ENCODE peak calls at places on chromosomes 16 and 17, in six cellular contexts. V is neural progenitor cell, X is pancreas, Z is DND-41, Q is cardiac muscle cell, W is trophoblast cell. C is an unnamed sample. For H3K27me3 and H3K36me3, the result is how much of the 10 kb centered on the place peaks cover.

GRCh38 chr17:45040459-45040858 is 11.0 kb downstream of the DCAKD start:
- DNase-seq in V (peak), X (no peak), Z (no peak), Q (no peak), W (no peak), C (peak)

GRCh38 chr16:20857281-20857680 is 42.9 kb downstream of the DCUN1D3 start:
- DNase-seq in V (no peak), X (no peak), Z (no peak), Q (no peak), W (no peak), C (no peak)

GRCh38 chr16:10314811-10315210 is 71.0 kb upstream of the ATF7IP2 start:
- DNase-seq in V (no peak), X (no peak), Z (no peak), Q (peak), W (peak), C (no peak)

GRCh38 chr16:77060614-77061013 is 130.4 kb upstream of the MON1B start:
- DNase-seq in V (no peak), X (no peak), Z (no peak), Q (no peak), W (no peak), C (no peak)

GRCh38 chr16:28984619-28985135 is at the start of gene LAT:
- DNase-seq in V (no peak), X (peak), Z (peak), Q (no peak), W (no peak), C (peak)

GRCh38 chr17:58319181-58320162 is 9.1 kb downstream of the TSPOAP1 start:
- DNase-seq in V (no peak), X (peak), Z (no peak), Q (no peak), W (no peak), C (peak)

GRCh38 chr16:16120382-16121184 is 102.7 kb downstream of the ABCC6 start:
- DNase-seq in V (no peak), X (no peak), Z (no peak), Q (peak), W (no peak), C (no peak)

GRCh38 chr17:76419576-76420245 is 33.2 kb downstream of the UBE2O start:
- DNase-seq in V (no peak), X (no peak), Z (no peak), Q (no peak), W (no peak), C (no peak)

GRCh38 chr16:49587051-49587450 is 213.4 kb downstream of the C16orf78 start:
- DNase-seq in V (no peak), X (no peak), Z (no peak), Q (no peak), W (no peak), C (no peak)

GRCh38 chr16:58843675-58844074 is 109.6 kb upstream of the GOT2 start:
- DNase-seq in V (peak), X (no peak), Z (no peak), Q (peak), W (peak), C (peak)

GRCh38 chr17:63431618-63431938 is 14.5 kb downstream of the CYB561 start:
- DNase-seq in V (no peak), X (no peak), Z (no peak), Q (no peak), W (no peak), C (no peak)

GRCh38 chr16:89860747-89861304 is 12.6 kb upstream of the TCF25 start:
- DNase-seq in V (peak), X (peak), Z (peak), Q (peak), W (peak), C (peak)

GRCh38 chr16:53087101-53087500 is 32.3 kb downstream of the CHD9 start:
- DNase-seq in V (no peak), X (no peak), Z (no peak), Q (peak), W (no peak), C (no peak)

GRCh38 chr16:88430524-88431446 is 22.3 kb upstream of the ZFPM1 start:
- DNase-seq in V (no peak), X (no peak), Z (peak), Q (peak), W (no peak), C (peak)

GRCh38 chr17:56793947-56794346 is 39.8 kb downstream of the C17orf67 start:
- DNase-seq in V (peak), X (no peak), Z (no peak), Q (no peak), W (peak), C (no peak)

GRCh38 chr17:81000631-81001357 is 9.2 kb downstream of the CHMP6 start:
- DNase-seq in V (no peak), X (peak), Z (no peak), Q (no peak), W (no peak), C (peak)

GRCh38 chr16:67537270-67537635 is 8.6 kb downstream of the RIPOR1 start:
- DNase-seq in V (peak), X (no peak), Z (peak), Q (peak), W (peak), C (peak)

GRCh38 chr17:48510761-48511604 is 19.8 kb downstream of the HOXB1 start:
- DNase-seq in V (no peak), X (no peak), Z (no peak), Q (peak), W (peak), C (no peak)
- H3K27me3 ChIP-seq in V (half or more), X (under half), Z (under half), Q (under half), W (under half), C (under half)

GRCh38 chr16:12303649-12304048 is 327.1 kb downstream of the SNX29 start:
- DNase-seq in V (no peak), X (no peak), Z (no peak), Q (peak), W (no peak), C (no peak)

GRCh38 chr16:12300490-12300889 is 324.0 kb downstream of the SNX29 start:
- DNase-seq in V (no peak), X (no peak), Z (no peak), Q (no peak), W (no peak), C (no peak)

GRCh38 chr16:12298285-12298684 is 321.8 kb downstream of the SNX29 start:
- DNase-seq in V (no peak), X (no peak), Z (no peak), Q (no peak), W (no peak), C (no peak)

GRCh38 chr16:12296991-12297390 is 320.5 kb downstream of the SNX29 start:
- DNase-seq in V (no peak), X (no peak), Z (no peak), Q (no peak), W (no peak), C (no peak)

GRCh38 chr16:12300946-12301500 is 324.5 kb downstream of the SNX29 start:
- DNase-seq in V (no peak), X (no peak), Z (no peak), Q (no peak), W (no peak), C (no peak)
- H3K36me3 ChIP-seq in V (under half), X (under half), Z (under half), Q (under half), W (under half), C (under half)

DNA sequence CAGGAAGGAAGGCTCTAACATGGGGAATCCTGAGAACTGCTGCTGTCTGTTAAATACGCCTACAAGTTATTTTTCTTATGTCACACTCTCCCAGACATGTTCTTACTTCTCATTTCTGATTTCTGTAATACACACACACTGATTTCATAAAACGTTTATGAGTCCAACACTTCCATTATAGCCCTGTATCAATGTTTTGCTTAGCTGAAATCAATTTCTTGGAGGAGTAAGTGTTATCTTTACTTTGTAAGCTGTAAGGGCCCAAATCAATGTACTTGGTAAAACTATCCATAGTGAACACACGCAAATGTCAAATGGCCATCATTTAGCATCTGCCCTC is 781 bp upstream of the NARF start:
- DNase-seq in V (no peak), X (no peak), Z (no peak), Q (no peak), W (no peak), C (no peak)
- H3K4me3 ChIP-seq in V (peak), X (peak), Z (peak), Q (peak), W (no peak), C (peak)

DNA sequence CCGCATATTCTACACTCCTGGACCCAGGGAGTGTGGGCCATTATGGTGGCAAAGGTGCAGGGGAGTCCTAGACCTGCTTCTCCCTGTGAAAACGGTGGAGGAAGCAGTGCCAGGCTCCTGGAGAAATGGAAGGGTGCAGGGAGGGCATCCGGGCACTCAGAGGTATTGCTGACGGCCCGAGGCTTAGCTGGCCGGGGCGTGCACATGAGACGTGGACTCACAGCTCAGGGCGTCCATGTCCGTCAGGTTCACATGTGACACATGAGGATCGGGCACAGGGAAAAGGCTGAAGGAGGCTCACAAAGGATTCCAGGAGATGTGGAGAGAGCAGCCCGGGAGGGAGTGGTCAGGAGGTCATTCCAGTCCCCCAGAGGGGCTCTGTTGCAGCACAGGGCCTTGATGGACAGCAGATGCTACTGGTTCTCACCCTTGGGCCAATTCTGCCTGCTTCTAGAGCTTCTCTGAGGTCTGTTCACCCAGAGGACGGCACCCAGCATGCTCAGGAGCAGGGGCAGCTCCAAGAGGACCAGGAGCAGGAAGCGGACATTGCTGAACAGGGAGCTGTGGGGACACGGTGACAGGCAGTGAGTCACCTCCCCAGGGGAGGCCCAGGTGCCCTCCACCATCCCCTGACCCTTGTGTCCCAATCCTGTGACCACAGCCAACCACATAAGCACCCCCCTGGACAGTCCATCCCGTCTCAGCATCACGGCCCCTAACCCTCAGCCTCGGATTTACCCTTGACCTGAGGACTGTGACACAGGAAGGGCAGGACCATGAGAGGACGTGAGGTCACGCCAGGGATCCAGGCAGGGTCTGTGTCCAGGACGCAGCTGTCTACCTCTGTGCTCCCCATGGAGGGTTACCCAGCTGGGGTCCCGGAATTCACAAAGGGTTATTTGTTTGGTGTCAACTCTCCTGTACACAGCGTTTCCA is 4.5 kb downstream of the CD300C start:
- DNase-seq in V (no peak), X (no peak), Z (no peak), Q (no peak), W (no peak), C (peak)
- H3K27me3 ChIP-seq in V (under half), X (under half), Z (under half), Q (under half), W (under half), C (under half)

GRCh38 chr16:69315486-69316311 is 4.5 kb downstream of the VPS4A start:
- DNase-seq in V (no peak), X (peak), Z (no peak), Q (no peak), W (no peak), C (peak)
- H3K36me3 ChIP-seq in V (under half), X (under half), Z (half or more), Q (under half), W (half or more), C (under half)

GRCh38 chr16:3961449-3961849 is 80.9 kb upstream of the CREBBP start:
- DNase-seq in V (no peak), X (no peak), Z (no peak), Q (no peak), W (no peak), C (peak)

GRCh38 chr16:3963203-3963602 is 82.7 kb upstream of the CREBBP start:
- DNase-seq in V (no peak), X (no peak), Z (no peak), Q (peak), W (no peak), C (peak)

GRCh38 chr16:3957344-3957980 is 76.9 kb upstream of the CREBBP start:
- DNase-seq in V (no peak), X (no peak), Z (no peak), Q (no peak), W (no peak), C (no peak)

GRCh38 chr16:3959148-3959547 is 78.6 kb upstream of the CREBBP start:
- DNase-seq in V (no peak), X (no peak), Z (no peak), Q (peak), W (peak), C (no peak)

DNA sequence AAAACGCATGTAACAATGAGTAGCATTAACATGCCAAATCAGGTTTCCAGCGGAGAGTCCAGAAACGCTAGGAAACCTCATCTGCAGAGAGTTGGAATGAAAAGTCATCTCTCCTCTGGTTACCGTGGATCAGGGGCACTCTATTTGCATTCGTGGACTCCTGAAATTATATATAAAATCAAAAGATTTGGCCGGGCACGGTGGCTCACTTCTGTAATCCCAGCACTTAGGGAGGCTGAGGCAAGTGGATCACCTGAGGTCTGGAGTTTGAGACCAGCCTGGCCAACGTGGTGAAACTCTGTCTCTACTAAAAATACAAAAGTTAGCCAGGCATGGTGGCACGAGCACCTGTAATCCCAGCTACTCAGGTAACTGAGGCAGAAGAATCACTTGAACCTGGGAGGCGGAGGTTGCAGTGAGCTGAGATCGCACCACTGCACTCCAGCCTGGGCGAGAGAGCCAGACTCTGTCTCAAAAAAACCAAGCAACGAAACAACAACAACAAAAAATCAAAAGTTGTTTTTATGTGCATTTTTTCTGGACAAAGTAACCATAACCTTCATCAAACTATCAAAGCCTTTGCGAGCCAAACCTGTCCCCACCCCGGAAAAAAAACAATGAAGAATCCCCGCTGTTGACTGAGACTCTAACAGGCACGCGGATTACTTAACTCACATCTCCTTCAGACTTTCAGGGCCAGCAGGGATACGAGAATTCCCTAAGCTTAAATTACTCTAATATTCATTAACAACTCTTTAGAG is 79.7 kb upstream of the CREBBP start:
- DNase-seq in V (peak), X (no peak), Z (no peak), Q (no peak), W (no peak), C (no peak)
- H3K4me3 ChIP-seq in V (no peak), X (peak), Z (no peak), Q (no peak), W (no peak), C (no peak)

GRCh38 chr16:86318119-86318518 is 192.2 kb upstream of the FOXF1 start:
- DNase-seq in V (no peak), X (no peak), Z (no peak), Q (no peak), W (no peak), C (no peak)

GRCh38 chr16:86313631-86314030 is 196.7 kb upstream of the FOXF1 start:
- DNase-seq in V (no peak), X (no peak), Z (no peak), Q (no peak), W (no peak), C (no peak)

GRCh38 chr16:86317617-86318021 is 192.7 kb upstream of the FOXF1 start:
- DNase-seq in V (no peak), X (no peak), Z (no peak), Q (no peak), W (no peak), C (no peak)

GRCh38 chr16:86316967-86317616 is 193.2 kb upstream of the FOXF1 start:
- DNase-seq in V (no peak), X (no peak), Z (no peak), Q (no peak), W (no peak), C (no peak)

GRCh38 chr16:86314402-86315025 is 195.8 kb upstream of the FOXF1 start:
- DNase-seq in V (no peak), X (no peak), Z (no peak), Q (no peak), W (no peak), C (no peak)
- H3K27me3 ChIP-seq in V (under half), X (under half), Z (under half), Q (under half), W (under half), C (under half)

DNA sequence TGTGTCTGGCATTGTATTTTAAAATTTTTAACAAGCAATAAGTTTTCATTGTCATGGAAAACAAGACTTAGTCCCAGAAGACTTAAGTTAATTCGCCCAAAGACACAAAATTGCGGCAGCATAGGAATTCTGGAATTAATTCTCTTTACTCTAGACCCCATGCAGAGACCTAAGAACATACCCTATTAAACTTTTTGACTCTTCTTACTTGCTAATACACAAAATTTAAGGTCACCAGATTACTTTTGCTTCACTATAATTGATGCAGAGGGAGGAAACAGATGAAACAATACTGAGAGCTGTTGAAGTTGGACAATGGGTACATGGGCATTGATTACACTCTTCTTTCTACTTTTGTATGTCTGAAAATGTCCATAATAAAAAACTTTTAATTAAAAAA is 12.6 kb downstream of the HELZ start:
- DNase-seq in V (no peak), X (no peak), Z (no peak), Q (no peak), W (no peak), C (no peak)
- H3K36me3 ChIP-seq in V (under half), X (under half), Z (half or more), Q (under half), W (under half), C (under half)

C was measured in H7.